ENCODE peak calls at places on chromosomes 6 and 20, in eight cellular contexts. Z is hepatocyte, B is upper lobe of left lung, Q is stomach, V is breast epithelium, A is mammary epithelial cell, D is A549, U is endodermal cell. S is an unnamed sample. For H3K9me3, the result is how much of the 10 kb centered on the place peaks cover.

GRCh38 chr20:63896136-63896890 is 1.4 kb downstream of the DNAJC5 start:
- DNase-seq in D (peak), Z (peak), Q (peak), V (no peak), B (peak), U (peak), A (peak), S (peak)

GRCh38 chr6:112304680-112305079 is 42.5 kb upstream of the RFPL4B start:
- DNase-seq in A (no peak), Q (no peak), Z (no peak), V (no peak), B (no peak), D (no peak), U (no peak), S (no peak)

GRCh38 chr6:38933426-38933825 is 115.2 kb upstream of the GLP1R start:
- DNase-seq in A (peak), Q (no peak), Z (peak), U (no peak), B (no peak), V (no peak), D (peak), S (peak)

GRCh38 chr6:2504495-2505064 is 246.1 kb downstream of the MYLK4 start:
- DNase-seq in Q (no peak), D (no peak), A (no peak), Z (no peak), B (no peak), U (no peak), V (no peak), S (no peak)

GRCh38 chr6:79525272-79526100 is 11.7 kb downstream of the LCA5 start:
- DNase-seq in Z (peak), D (no peak), V (no peak), B (no peak), Q (no peak), A (peak), U (no peak), S (no peak)

GRCh38 chr20:56200456-56200855 is 48.1 kb upstream of the MC3R start:
- DNase-seq in U (no peak), D (no peak), Z (no peak), Q (no peak), V (no peak), B (no peak), A (no peak), S (no peak)

GRCh38 chr6:170005680-170006470 is 254.5 kb downstream of the ERMARD start:
- DNase-seq in D (no peak), V (no peak), B (no peak), A (no peak), U (no peak), Q (no peak), Z (no peak), S (no peak)

GRCh38 chr6:125310994-125311649 is 9.4 kb upstream of the HDDC2 start:
- DNase-seq in B (no peak), Z (peak), D (peak), U (peak), Q (no peak), V (no peak), A (peak), S (peak)

GRCh38 chr6:68756454-68757375 is 121.6 kb downstream of the ADGRB3 start:
- DNase-seq in V (no peak), Q (no peak), D (no peak), U (no peak), B (no peak), Z (no peak), A (no peak), S (no peak)

GRCh38 chr6:147802400-147802799 is 293.9 kb downstream of the SAMD5 start:
- DNase-seq in A (no peak), V (no peak), Q (no peak), Z (no peak), D (no peak), U (no peak), B (no peak), S (no peak)

GRCh38 chr6:101015541-101015940 is 134.4 kb upstream of the ASCC3 start:
- DNase-seq in V (no peak), Q (no peak), D (no peak), Z (no peak), U (no peak), A (no peak), B (no peak), S (no peak)

GRCh38 chr6:84453499-84453898 is 226.1 kb upstream of the CEP162 start:
- DNase-seq in Q (no peak), B (no peak), A (no peak), U (no peak), Z (no peak), V (no peak), D (no peak), S (no peak)

GRCh38 chr6:134405386-134406087 is 87.6 kb upstream of the SGK1 start:
- DNase-seq in A (no peak), Z (no peak), Q (no peak), D (no peak), B (no peak), U (no peak), V (no peak), S (no peak)

GRCh38 chr20:60804240-60804917 is 447.7 kb upstream of the CDH4 start:
- DNase-seq in D (no peak), A (no peak), U (peak), Z (no peak), Q (no peak), V (no peak), B (no peak), S (no peak)

GRCh38 chr6:167993169-167993568 is 4.3 kb upstream of the KIF25 start:
- DNase-seq in U (no peak), D (no peak), V (no peak), Z (no peak), Q (no peak), B (no peak), A (no peak), S (no peak)

GRCh38 chr6:16168121-16168520 is 39.2 kb downstream of the MYLIP start:
- DNase-seq in Q (no peak), A (no peak), B (peak), D (no peak), Z (no peak), V (no peak), U (no peak), S (no peak)

GRCh38 chr6:84193140-84193708 is 34.2 kb downstream of the CEP162 start:
- DNase-seq in D (peak), Q (no peak), B (no peak), A (peak), U (no peak), V (no peak), Z (no peak), S (no peak)

GRCh38 chr6:11093065-11093590 is 506 bp upstream of the SMIM13 start:
- DNase-seq in Z (peak), B (peak), Q (no peak), A (no peak), D (peak), U (no peak), V (no peak), S (peak)

GRCh38 chr6:124226396-124226795 is 422.7 kb downstream of the NKAIN2 start:
- DNase-seq in B (no peak), U (no peak), V (no peak), Q (no peak), A (peak), Z (no peak), D (no peak), S (no peak)

GRCh38 chr20:47380481-47380880 is 24.0 kb upstream of the ZMYND8 start:
- DNase-seq in A (no peak), B (no peak), V (no peak), D (no peak), Z (no peak), U (no peak), Q (no peak), S (no peak)

GRCh38 chr20:16562259-16562658 is 11.0 kb downstream of the KIF16B start:
- DNase-seq in Z (no peak), U (no peak), A (no peak), D (no peak), V (no peak), Q (no peak), B (no peak), S (no peak)

GRCh38 chr20:64069614-64070243 is 6.7 kb downstream of the TCEA2 start:
- DNase-seq in B (no peak), D (peak), A (no peak), U (peak), Q (peak), V (no peak), Z (no peak), S (peak)

GRCh38 chr6:141946502-141946901 is 186.2 kb upstream of the GJE1 start:
- DNase-seq in Z (no peak), U (no peak), D (no peak), A (no peak), Q (no peak), V (no peak), B (no peak), S (no peak)

GRCh38 chr20:17873410-17874270 is 95.0 kb downstream of the SNX5 start:
- DNase-seq in V (peak), U (peak), D (peak), A (no peak), B (peak), Z (peak), Q (peak), S (no peak)

GRCh38 chr6:18585032-18585573 is 198.0 kb downstream of the RNF144B start:
- DNase-seq in D (no peak), Z (peak), A (peak), U (no peak), B (peak), Q (no peak), V (no peak), S (no peak)

GRCh38 chr6:137851669-137852068 is 15.4 kb upstream of the TNFAIP3 start:
- DNase-seq in V (no peak), U (no peak), Z (no peak), B (no peak), Q (no peak), D (no peak), A (peak), S (no peak)

GRCh38 chr6:166575190-166575589 is 11.3 kb downstream of the RAMACL start:
- DNase-seq in Z (no peak), Q (no peak), B (peak), U (peak), A (no peak), V (no peak), D (no peak), S (no peak)

GRCh38 chr6:138428943-138429616 is 25.1 kb downstream of the HEBP2 start:
- DNase-seq in U (no peak), Q (no peak), V (no peak), Z (peak), B (no peak), A (peak), D (peak), S (no peak)

GRCh38 chr6:135030532-135031178 is 24.0 kb downstream of the HBS1L start:
- DNase-seq in U (no peak), D (no peak), Q (no peak), B (no peak), A (no peak), V (no peak), Z (no peak), S (no peak)

GRCh38 chr20:63172726-63173125 is 43.2 kb downstream of the YTHDF1 start:
- DNase-seq in Z (no peak), V (no peak), D (no peak), U (peak), Q (no peak), B (no peak), A (no peak), S (peak)

GRCh38 chr20:62066983-62067433 is 1.3 kb upstream of the TAF4 start:
- DNase-seq in Q (no peak), V (peak), B (peak), U (peak), A (no peak), Z (peak), D (no peak), S (no peak)

GRCh38 chr6:159693894-159694545 is 979 bp upstream of the SOD2 start:
- DNase-seq in U (peak), B (peak), D (no peak), Z (peak), A (no peak), Q (peak), V (no peak), S (no peak)

GRCh38 chr6:29974901-29975560 is 32.7 kb downstream of the HLA-A start:
- DNase-seq in D (no peak), Q (no peak), V (no peak), Z (no peak), U (peak), A (no peak), B (no peak), S (no peak)

GRCh38 chr6:1003394-1004160 is 308.3 kb upstream of the FOXQ1 start:
- DNase-seq in V (no peak), D (no peak), U (no peak), Z (no peak), B (no peak), A (no peak), Q (no peak), S (no peak)

GRCh38 chr20:56518999-56519398 is 5.5 kb upstream of the FAM209A start:
- DNase-seq in A (no peak), B (no peak), D (no peak), Q (no peak), U (no peak), V (no peak), Z (no peak), S (no peak)

GRCh38 chr6:153131037-153131981 is at the start of gene RGS17:
- DNase-seq in U (peak), Q (peak), A (peak), Z (peak), V (no peak), B (peak), D (peak), S (peak)

GRCh38 chr6:90038951-90039653 is 144.8 kb downstream of the GJA10 start:
- DNase-seq in A (no peak), B (no peak), U (no peak), Z (no peak), V (no peak), D (no peak), Q (no peak), S (no peak)

GRCh38 chr6:52531396-52531795 is 45.5 kb downstream of the TRAM2 start:
- DNase-seq in B (no peak), A (no peak), Q (no peak), Z (no peak), D (no peak), U (no peak), V (no peak), S (no peak)
- H3K27ac ChIP-seq in B (no peak), A (no peak), Q (peak), Z (no peak), D (no peak), U (no peak), V (peak), S (no peak)

GRCh38 chr20:44894959-44895358 is 9.5 kb downstream of the YWHAB start:
- DNase-seq in V (no peak), A (no peak), Q (no peak), D (no peak), Z (no peak), U (no peak), B (no peak), S (no peak)
- H3K4me3 ChIP-seq in V (no peak), A (no peak), Q (no peak), D (no peak), Z (no peak), U (no peak), B (no peak), S (no peak)

GRCh38 chr20:22901921-22902320 is 133.2 kb upstream of the SSTR4 start:
- DNase-seq in Z (no peak), A (no peak), D (no peak), B (no peak), V (no peak), Q (no peak), U (no peak), S (no peak)
- H3K9me3 ChIP-seq in Z (under half), A (under half), D (under half), B (under half), V (under half), Q (under half), U (under half), S (under half)

GRCh38 chr6:32815996-32816395 is 806 bp downstream of the HLA-DOB start:
- DNase-seq in D (no peak), B (no peak), Q (no peak), U (no peak), V (no peak), A (no peak), Z (no peak), S (no peak)
- H3K27ac ChIP-seq in D (no peak), B (no peak), Q (peak), U (no peak), V (peak), A (peak), Z (peak), S (no peak)

DNA sequence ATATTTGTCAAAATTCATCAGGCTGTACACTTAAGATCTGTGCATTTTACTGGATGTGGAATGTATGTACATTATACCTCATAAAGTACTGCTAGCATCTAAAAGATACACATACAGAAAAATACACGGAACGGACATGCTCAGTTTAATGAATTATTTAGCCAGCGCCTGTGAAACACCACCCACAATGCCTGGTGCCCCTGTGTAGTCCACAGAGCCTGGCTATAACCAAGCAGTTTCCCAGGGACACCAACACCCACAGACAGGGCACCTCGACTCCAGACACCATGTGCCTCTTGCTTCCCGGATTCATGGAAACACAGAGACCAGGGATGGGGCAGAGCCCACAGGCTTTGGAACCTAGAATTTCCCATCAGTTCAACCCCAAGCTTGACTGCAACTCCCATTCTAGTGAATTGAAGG is 17.4 kb upstream of the ARMC12 start:
- DNase-seq in V (no peak), U (no peak), D (no peak), Z (no peak), Q (no peak), A (no peak), B (no peak), S (no peak)
- H3K4me3 ChIP-seq in V (no peak), U (no peak), D (no peak), Z (no peak), Q (no peak), A (no peak), B (peak), S (no peak)

DNA sequence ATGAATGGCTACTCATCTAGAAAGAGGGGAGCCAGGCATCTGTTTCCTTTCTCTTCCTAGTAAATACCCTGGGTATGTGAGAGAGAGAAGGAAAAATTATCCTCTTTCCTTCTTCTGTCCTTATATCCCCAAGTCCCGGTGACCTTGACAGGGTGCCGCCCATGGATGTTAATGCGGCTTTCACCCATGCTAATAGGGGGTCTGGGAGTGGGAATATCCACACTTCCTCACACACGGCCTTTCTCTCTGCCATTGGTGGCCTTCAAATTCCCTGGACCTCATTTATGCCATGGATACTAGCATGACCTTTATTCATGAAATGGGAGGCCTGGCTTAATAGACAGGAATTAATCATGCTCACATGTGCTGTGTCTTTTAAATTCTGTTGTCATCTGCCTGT is 159.0 kb upstream of the NOX3 start:
- DNase-seq in D (no peak), Q (no peak), Z (no peak), U (no peak), A (no peak), B (no peak), V (no peak), S (no peak)
- H3K9me3 ChIP-seq in D (under half), Q (under half), Z (under half), U (half or more), A (under half), B (under half), V (half or more), S (under half)

GRCh38 chr6:46378882-46379405 is 112.3 kb downstream of the RCAN2 start:
- DNase-seq in U (no peak), D (no peak), V (no peak), B (no peak), Z (no peak), A (peak), Q (no peak), S (no peak)

GRCh38 chr6:46380152-46380807 is 111.0 kb downstream of the RCAN2 start:
- DNase-seq in Q (no peak), U (no peak), D (no peak), V (no peak), Z (no peak), B (no peak), A (no peak), S (no peak)

GRCh38 chr6:46376562-46376969 is 114.7 kb downstream of the RCAN2 start:
- DNase-seq in B (no peak), Q (no peak), A (no peak), D (no peak), Z (no peak), U (no peak), V (no peak), S (no peak)

GRCh38 chr6:46378161-46378881 is 112.9 kb downstream of the RCAN2 start:
- DNase-seq in A (no peak), U (no peak), Q (no peak), B (no peak), V (no peak), Z (no peak), D (no peak), S (no peak)

GRCh38 chr6:46377209-46377608 is 114.0 kb downstream of the RCAN2 start:
- DNase-seq in Q (no peak), U (no peak), Z (no peak), D (no peak), B (no peak), V (no peak), A (no peak), S (no peak)
- H3K27ac ChIP-seq in Q (peak), U (no peak), Z (no peak), D (no peak), B (no peak), V (no peak), A (no peak), S (no peak)

GRCh38 chr20:3931664-3932063 is 42.5 kb downstream of the PANK2 start:
- DNase-seq in D (no peak), U (no peak), Q (no peak), Z (no peak), V (no peak), A (no peak), B (no peak), S (no peak)

GRCh38 chr20:3934628-3935027 is 45.4 kb downstream of the PANK2 start:
- DNase-seq in Z (no peak), Q (no peak), D (no peak), V (no peak), A (no peak), B (no peak), U (no peak), S (no peak)

GRCh38 chr20:3933126-3933684 is 44.0 kb downstream of the PANK2 start:
- DNase-seq in U (no peak), Z (no peak), A (no peak), B (no peak), Q (no peak), V (no peak), D (no peak), S (no peak)

GRCh38 chr20:3930265-3931206 is 41.3 kb downstream of the PANK2 start:
- DNase-seq in A (no peak), D (no peak), U (no peak), Q (no peak), V (no peak), Z (no peak), B (no peak), S (no peak)

GRCh38 chr20:3932277-3933073 is 43.3 kb downstream of the PANK2 start:
- DNase-seq in B (no peak), Q (no peak), D (no peak), V (no peak), U (no peak), A (no peak), Z (no peak), S (no peak)
- H3K4me3 ChIP-seq in B (no peak), Q (peak), D (no peak), V (peak), U (no peak), A (no peak), Z (no peak), S (no peak)

GRCh38 chr20:31414381-31414780 is 8.4 kb upstream of the DEFB121 start:
- DNase-seq in V (no peak), D (no peak), B (no peak), U (no peak), Z (no peak), A (no peak), Q (no peak), S (no peak)

DNA sequence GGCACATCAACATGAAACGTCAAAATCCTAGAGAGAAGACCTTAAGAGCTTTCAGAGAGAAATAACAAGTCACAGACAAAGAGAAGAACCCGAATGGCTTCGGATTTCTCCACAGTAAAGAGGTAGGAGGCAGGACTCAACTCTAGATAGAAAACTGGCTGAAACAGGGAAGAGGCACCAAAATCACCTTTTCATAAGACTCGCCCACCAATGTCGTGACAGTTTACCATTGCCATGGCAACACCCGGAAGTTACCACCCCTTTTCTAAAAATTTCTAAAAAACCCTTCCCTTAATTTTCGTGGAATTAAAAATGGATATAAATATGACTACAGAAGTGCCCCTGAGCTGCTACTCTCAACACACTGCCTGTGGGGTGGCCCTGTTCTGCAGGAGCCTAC is 12.3 kb upstream of the DEFB121 start:
- DNase-seq in Z (no peak), Q (no peak), A (no peak), U (no peak), B (no peak), V (no peak), D (no peak), S (no peak)
- H3K9me3 ChIP-seq in Z (under half), Q (under half), A (under half), U (under half), B (under half), V (under half), D (under half), S (under half)

S was measured in WERI-Rb-1.